ENCODE peak calls at places on chromosomes 12 and 14, in ten cellular contexts. C, J, Z, U, K, L, T, H, I and R are unnamed samples.

GRCh38 chr14:99552572-99553216 is 51.3 kb downstream of the CCDC85C start:
- DNase-seq in T (no peak), H (no peak), J (no peak), I (no peak), K (no peak), C (no peak), U (no peak), Z (no peak), L (no peak), R (no peak)

GRCh38 chr14:35406811-35407630 is 2.5 kb upstream of the NFKBIA start:
- DNase-seq in Z (peak), C (peak), T (peak), K (no peak), H (peak), U (peak), L (peak), I (no peak), J (no peak), R (peak)

GRCh38 chr14:99721792-99722516 is 37.9 kb downstream of the CYP46A1 start:
- DNase-seq in T (no peak), C (no peak), I (no peak), J (no peak), H (no peak), L (no peak), K (no peak), U (no peak), Z (no peak), R (no peak)

GRCh38 chr14:37480446-37481290 is 114.4 kb downstream of the FOXA1 start:
- DNase-seq in Z (no peak), L (no peak), T (no peak), U (no peak), J (no peak), K (no peak), H (no peak), I (no peak), C (no peak), R (no peak)

GRCh38 chr14:97185186-97185585 is 388.0 kb downstream of the VRK1 start:
- DNase-seq in H (no peak), J (no peak), L (no peak), K (peak), T (no peak), C (no peak), Z (peak), I (peak), U (peak), R (no peak)

GRCh38 chr12:112906712-112907414 is at the start of gene OAS1:
- DNase-seq in H (peak), T (no peak), L (peak), J (no peak), U (peak), K (no peak), Z (peak), I (no peak), C (no peak), R (peak)

GRCh38 chr14:21699551-21699950 is 25.9 kb upstream of the OR4E1 start:
- DNase-seq in Z (no peak), I (no peak), K (no peak), C (no peak), U (no peak), J (no peak), T (no peak), H (no peak), L (no peak), R (no peak)

GRCh38 chr14:79764288-79764687 is 447.0 kb downstream of the DIO2 start:
- DNase-seq in J (no peak), H (no peak), I (no peak), T (no peak), L (no peak), K (no peak), U (no peak), Z (no peak), C (no peak), R (no peak)

GRCh38 chr14:33035795-33036194 is 97.1 kb downstream of the NPAS3 start:
- DNase-seq in C (no peak), H (no peak), L (no peak), I (no peak), J (no peak), Z (no peak), K (no peak), U (no peak), T (no peak), R (no peak)